ENCODE peak calls at places on chromosomes 2 and 18, in six cellular contexts. Q is H54, N is tibial nerve, O is body of pancreas, C is esophagus squamous epithelium, F is uterus. E is an unnamed sample.

GRCh38 chr18:3118195-3119010 is 101.4 kb downstream of the MYOM1 start:
- DNase-seq in Q (no peak), N (no peak), O (peak; percentile 28), C (no peak), F (no peak), E (no peak)

GRCh38 chr2:179726461-179727180 is 134.8 kb downstream of the ZNF385B start:
- DNase-seq in Q (no peak), N (no peak), O (no peak), C (no peak), F (no peak), E (no peak)

GRCh38 chr2:86533589-86533988 is 29.7 kb downstream of the CHMP3 start:
- DNase-seq in Q (no peak), N (no peak), O (no peak), C (no peak), F (no peak), E (no peak)

GRCh38 chr2:232854082-232854481 is 16.0 kb upstream of the SNORC start:
- DNase-seq in Q (no peak), N (no peak), O (no peak), C (no peak), F (no peak), E (peak; percentile 75)

GRCh38 chr2:167451496-167452289 is 563.4 kb downstream of the XIRP2 start:
- DNase-seq in Q (no peak), N (no peak), O (no peak), C (no peak), F (no peak), E (no peak)

GRCh38 chr2:215218587-215219577 is 80.5 kb upstream of the ABCA12 start:
- DNase-seq in Q (no peak), N (no peak), O (no peak), C (no peak), F (no peak), E (no peak)

GRCh38 chr2:206154197-206154596 is 5.0 kb downstream of the NDUFS1 start:
- DNase-seq in Q (no peak), N (no peak), O (no peak), C (no peak), F (no peak), E (peak; percentile 8)

GRCh38 chr2:33873206-33873605 is 274.1 kb upstream of the FAM98A start:
- DNase-seq in Q (no peak), N (no peak), O (no peak), C (no peak), F (no peak), E (no peak)

GRCh38 chr2:121255363-121255762 is 29.6 kb downstream of the TFCP2L1 start:
- DNase-seq in Q (no peak), N (no peak), O (peak; percentile 31), C (no peak), F (no peak), E (no peak)

GRCh38 chr2:207385903-207386302 is 143.9 kb upstream of the CREB1 start:
- DNase-seq in Q (no peak), N (no peak), O (no peak), C (no peak), F (no peak), E (no peak)

GRCh38 chr18:6876646-6877045 is 147.1 kb downstream of the ARHGAP28 start:
- DNase-seq in Q (no peak), N (no peak), O (no peak), C (no peak), F (no peak), E (no peak)

GRCh38 chr2:240952496-240953246 is 45.7 kb upstream of the SNED1 start:
- DNase-seq in Q (no peak), N (no peak), O (no peak), C (no peak), F (peak; percentile 10), E (no peak)

GRCh38 chr18:68431111-68431921 is 283.6 kb downstream of the TMX3 start:
- DNase-seq in Q (no peak), N (no peak), O (no peak), C (no peak), F (no peak), E (no peak)

GRCh38 chr2:3151153-3151918 is 226.3 kb downstream of the EIPR1 start:
- DNase-seq in Q (no peak), N (no peak), O (no peak), C (no peak), F (no peak), E (no peak)

GRCh38 chr2:8406271-8406670 is 275.6 kb upstream of the ID2 start:
- DNase-seq in Q (no peak), N (no peak), O (no peak), C (no peak), F (no peak), E (no peak)

GRCh38 chr2:127453392-127454171 is 35.4 kb downstream of the PROC start:
- DNase-seq in Q (no peak), N (no peak), O (peak; percentile 29), C (no peak), F (no peak), E (peak; percentile 44)

GRCh38 chr2:69278366-69278765 is 108.7 kb downstream of the GFPT1 start:
- DNase-seq in Q (no peak), N (no peak), O (no peak), C (no peak), F (no peak), E (no peak)

GRCh38 chr18:12061685-12062084 is 32.0 kb upstream of the ANKRD62 start:
- DNase-seq in Q (no peak), N (no peak), O (no peak), C (no peak), F (no peak), E (no peak)

GRCh38 chr18:12056884-12057402 is 36.7 kb upstream of the ANKRD62 start:
- DNase-seq in Q (no peak), N (no peak), O (no peak), C (no peak), F (no peak), E (no peak)

GRCh38 chr18:12060182-12060870 is 33.3 kb upstream of the ANKRD62 start:
- DNase-seq in Q (peak; percentile 91), N (no peak), O (no peak), C (no peak), F (no peak), E (no peak)

GRCh38 chr18:12057419-12058039 is 36.1 kb upstream of the ANKRD62 start:
- DNase-seq in Q (no peak), N (no peak), O (no peak), C (no peak), F (no peak), E (no peak)

GRCh38 chr18:12059334-12060181 is 34.1 kb upstream of the ANKRD62 start:
- DNase-seq in Q (no peak), N (no peak), O (no peak), C (no peak), F (no peak), E (no peak)
- TF ChIP-seq POLR2A in Q (no peak), N (no peak), O (no peak), C (no peak), F (no peak), E (no peak)

GRCh38 chr18:36149514-36150289 is 20.0 kb downstream of the ELP2 start:
- DNase-seq in Q (no peak), N (no peak), O (no peak), C (no peak), F (no peak), E (no peak)
- TF ChIP-seq POLR2A in Q (no peak), N (no peak), O (no peak), C (no peak), F (no peak), E (no peak)

GRCh38 chr18:75471850-75472249 is 44.3 kb upstream of the SMIM21 start:
- DNase-seq in Q (no peak), N (no peak), O (no peak), C (no peak), F (no peak), E (no peak)
- TF ChIP-seq POLR2A in Q (no peak), N (no peak), O (no peak), C (no peak), F (no peak), E (no peak)

DNA sequence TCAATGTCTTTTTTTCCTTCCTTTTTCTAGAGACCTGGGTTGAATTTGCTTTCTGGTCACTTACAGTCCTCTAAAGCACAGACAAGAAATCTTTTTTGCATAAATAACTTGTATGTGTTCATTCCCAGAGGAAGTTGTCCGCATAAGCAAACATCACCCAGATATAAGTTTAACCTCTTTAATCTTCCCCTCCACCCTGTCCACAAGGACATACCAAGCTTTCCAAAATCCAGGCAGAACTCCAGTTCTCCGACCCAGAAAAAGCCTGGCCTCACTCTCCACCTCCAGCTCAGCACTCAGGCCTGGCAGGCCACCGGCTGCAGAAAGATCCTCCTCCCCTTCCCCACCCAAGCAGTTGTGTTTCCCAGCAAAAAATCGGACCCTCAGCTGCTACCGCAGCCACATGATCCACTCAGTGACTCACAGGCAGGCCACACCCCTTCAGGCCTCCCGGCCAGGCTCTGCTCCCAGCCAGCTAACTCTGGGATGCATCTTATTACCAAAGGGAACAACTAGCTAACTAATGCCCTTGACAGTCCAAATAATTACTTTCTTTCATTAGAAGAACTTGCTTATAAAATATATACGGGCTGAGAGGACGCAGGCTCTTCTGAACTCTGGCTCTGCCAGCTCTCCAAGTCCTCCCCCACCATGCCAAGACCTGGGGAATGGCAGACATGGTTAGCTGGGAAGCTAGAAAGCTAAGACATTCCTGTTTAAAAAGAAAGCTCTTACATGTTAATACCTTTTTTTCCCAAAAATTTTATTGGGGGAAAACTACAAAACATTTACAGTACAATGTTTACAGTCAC is 4.5 kb downstream of the ZFP36L2 start:
- DNase-seq in Q (peak; percentile 98), N (peak; percentile 89), O (peak; percentile 90), C (peak; percentile 35), F (peak; percentile 93), E (peak; percentile 88)
- TF ChIP-seq POLR2A in Q (no peak), N (peak; percentile 81), O (peak; percentile 66), C (no peak), F (peak; percentile 51), E (peak; percentile 95)

E was measured in erythroblast.